ENCODE peak calls at places on chromosomes 3 and 15, in six cellular contexts. O is tibial artery, Q is neural progenitor cell, L is progenitor cell of endocrine pancreas, S is ascending aorta, M is cardiac muscle cell. F is an unnamed sample.

GRCh38 chr3:27578032-27578431 is 93.8 kb upstream of the SLC4A7 start:
- DNase-seq in L (no peak), Q (no peak), S (peak), O (no peak), M (peak), F (no peak)

GRCh38 chr15:33292718-33293307 is 18.0 kb upstream of the RYR3 start:
- DNase-seq in Q (peak), M (peak), O (no peak), L (peak), S (peak), F (peak)

GRCh38 chr15:72047020-72047419 is 70.9 kb downstream of the MYO9A start:
- DNase-seq in O (no peak), Q (no peak), L (no peak), M (peak), S (no peak), F (no peak)

GRCh38 chr15:43204016-43204901 is 16.6 kb downstream of the EPB42 start:
- DNase-seq in L (no peak), Q (peak), S (no peak), O (no peak), M (peak), F (peak)

GRCh38 chr15:31077181-31077580 is 24.3 kb downstream of the TRPM1 start:
- DNase-seq in L (no peak), Q (no peak), M (no peak), S (no peak), O (no peak), F (no peak)

GRCh38 chr15:84658080-84658787 is at the start of gene NMB:
- DNase-seq in S (peak), O (peak), Q (peak), M (peak), L (peak), F (peak)

GRCh38 chr15:40944510-40945296 is 8.6 kb upstream of the CHAC1 start:
- DNase-seq in Q (no peak), S (no peak), L (no peak), M (no peak), O (no peak), F (no peak)

GRCh38 chr3:122975163-122975923 is 52.2 kb downstream of the SEMA5B start:
- DNase-seq in S (peak), O (no peak), M (peak), Q (peak), L (no peak), F (no peak)

GRCh38 chr3:13063225-13063624 is 10.0 kb downstream of the IQSEC1 start:
- DNase-seq in M (no peak), O (no peak), L (no peak), S (no peak), Q (no peak), F (no peak)

GRCh38 chr3:63048365-63048764 is 173.1 kb upstream of the CADPS start:
- DNase-seq in M (no peak), S (no peak), O (no peak), Q (no peak), L (no peak), F (no peak)

GRCh38 chr3:137869022-137869421 is 104.9 kb downstream of the SOX14 start:
- DNase-seq in S (no peak), L (no peak), Q (no peak), M (no peak), O (no peak), F (no peak)

GRCh38 chr15:33808720-33809119 is 159.6 kb upstream of the CHRM5 start:
- DNase-seq in S (no peak), L (no peak), Q (no peak), M (peak), O (no peak), F (no peak)

GRCh38 chr3:69370156-69370944 is 15.5 kb downstream of the FRMD4B start:
- DNase-seq in S (peak), O (peak), M (no peak), Q (no peak), L (no peak), F (no peak)

GRCh38 chr3:49132437-49133225 is at the start of gene LAMB2:
- DNase-seq in O (peak), M (peak), L (peak), S (peak), Q (peak), F (peak)

GRCh38 chr15:58419803-58420524 is 11.8 kb upstream of the LIPC start:
- DNase-seq in S (no peak), L (no peak), M (no peak), Q (no peak), O (no peak), F (no peak)

GRCh38 chr3:194691481-194692281 is 6.0 kb downstream of the FAM43A start:
- DNase-seq in Q (no peak), O (no peak), M (no peak), L (no peak), S (peak), F (no peak)

GRCh38 chr3:168442502-168442901 is 346.8 kb upstream of the GOLIM4 start:
- DNase-seq in O (no peak), L (no peak), Q (no peak), M (no peak), S (no peak), F (no peak)

GRCh38 chr3:108407858-108408257 is 102.5 kb downstream of the MYH15 start:
- DNase-seq in O (no peak), S (no peak), M (no peak), L (no peak), Q (no peak), F (no peak)

GRCh38 chr15:67164811-67165652 is 89.4 kb downstream of the AAGAB start:
- DNase-seq in M (peak), L (no peak), S (peak), Q (peak), O (peak), F (no peak)

GRCh38 chr15:77578641-77579372 is 53.9 kb downstream of the LINGO1 start:
- DNase-seq in Q (no peak), M (no peak), S (no peak), O (no peak), L (no peak), F (no peak)

GRCh38 chr15:74340139-74340538 is 27.3 kb downstream of the CYP11A1 start:
- DNase-seq in O (peak), L (no peak), M (peak), S (no peak), Q (no peak), F (no peak)

GRCh38 chr15:55530861-55531313 is 22.9 kb upstream of the DNAAF4 start:
- DNase-seq in Q (no peak), M (peak), L (no peak), O (no peak), S (no peak), F (no peak)

GRCh38 chr3:194009892-194010533 is 125.9 kb upstream of the HES1 start:
- DNase-seq in L (no peak), M (no peak), O (no peak), S (no peak), Q (peak), F (no peak)

GRCh38 chr3:149367021-149367840 is 10.2 kb downstream of the TM4SF1 start:
- DNase-seq in O (no peak), S (no peak), M (peak), Q (no peak), L (no peak), F (no peak)

GRCh38 chr3:128523591-128523990 is 30.6 kb upstream of the GATA2 start:
- DNase-seq in M (no peak), S (no peak), Q (no peak), O (no peak), L (no peak), F (no peak)

DNA sequence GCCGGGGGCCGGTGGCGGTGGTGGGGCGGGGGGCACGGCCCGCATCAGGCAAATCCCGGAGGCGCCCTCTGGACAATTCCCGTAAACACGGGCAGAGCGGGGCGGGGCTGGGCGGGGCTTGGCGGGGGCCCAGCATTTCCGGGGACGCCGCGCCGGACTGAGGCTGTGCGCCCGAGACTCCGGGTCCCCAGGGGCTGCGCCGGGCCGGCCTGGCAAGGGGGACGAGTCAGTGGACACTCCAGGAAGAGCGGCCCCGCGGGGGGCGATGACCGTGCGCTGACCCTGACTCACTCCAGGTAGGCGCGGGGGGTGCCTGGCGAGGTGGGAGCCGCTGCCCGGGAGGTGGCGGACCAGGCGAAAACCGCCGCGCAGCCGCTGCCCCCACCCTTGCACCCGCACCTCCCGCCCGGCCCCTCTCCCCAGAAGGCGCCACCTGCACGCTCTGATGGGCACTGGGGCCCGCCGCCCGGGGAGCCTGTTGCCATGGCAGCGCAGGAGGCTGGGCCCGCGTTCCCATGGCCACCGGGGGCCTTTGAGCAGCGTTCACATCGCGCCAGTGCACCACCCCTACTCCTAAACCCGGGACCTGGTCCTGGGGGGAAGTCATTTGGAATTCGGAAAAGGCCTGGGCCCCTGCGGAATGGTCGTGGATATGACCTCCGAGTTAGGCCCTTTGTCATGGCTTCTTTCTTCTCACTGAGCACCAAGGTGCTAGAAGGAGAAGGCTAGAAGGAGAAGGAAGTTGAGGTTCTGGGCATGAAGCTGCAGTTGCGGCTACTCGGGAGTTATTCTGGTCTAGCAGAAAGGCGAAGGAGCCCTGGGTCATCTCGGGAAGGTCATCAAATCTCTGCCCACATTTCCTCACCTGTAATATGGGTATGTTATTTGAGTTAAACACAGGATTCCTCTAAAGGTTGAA is 16.1 kb upstream of the SEMA4B start:
- DNase-seq in L (peak), S (peak), M (peak), Q (peak), O (peak), F (peak)
- TF ChIP-seq CTCF in L (no peak), S (no peak), M (no peak), Q (no peak), O (no peak), F (no peak)

DNA sequence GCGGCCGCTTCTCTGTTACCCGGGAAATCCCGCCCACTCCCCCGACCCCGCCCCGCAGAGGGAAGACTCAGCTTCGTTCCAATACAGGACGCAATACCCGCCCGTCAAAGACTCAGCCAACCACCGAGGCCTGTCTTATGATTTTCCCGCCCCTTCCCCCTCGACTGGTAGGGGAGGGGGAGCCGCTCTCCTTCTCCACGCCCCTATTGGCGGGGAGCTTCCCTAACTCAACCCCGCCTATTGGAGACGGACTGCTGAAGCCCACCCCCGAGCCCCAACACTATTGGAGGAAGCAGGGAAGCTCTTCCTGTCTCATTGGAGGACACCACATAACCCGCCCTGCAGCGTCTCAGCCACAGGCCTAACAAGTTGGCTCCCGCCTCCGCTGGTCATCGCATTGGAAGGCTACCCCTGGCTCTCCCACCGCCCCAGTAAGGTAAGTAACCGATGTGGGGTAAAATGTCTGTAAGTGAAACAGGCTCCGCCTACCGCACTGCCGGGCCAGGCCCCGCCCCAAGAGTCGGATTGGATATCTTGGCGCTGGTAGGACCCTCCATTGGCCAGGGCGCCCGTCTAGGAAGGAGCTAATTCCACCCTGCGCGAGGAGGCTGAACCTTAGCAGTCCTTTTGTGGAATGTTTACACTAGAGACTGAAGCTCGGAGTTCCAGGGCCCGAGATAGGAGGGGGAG is at the start of gene SIN3A:
- DNase-seq in Q (peak), S (peak), L (peak), O (peak), M (peak), F (peak)
- TF ChIP-seq CTCF in Q (no peak), S (no peak), L (no peak), O (no peak), M (no peak), F (no peak)

GRCh38 chr3:157418104-157418503 is 18.5 kb upstream of the PTX3 start:
- DNase-seq in Q (no peak), M (no peak), O (no peak), L (no peak), S (no peak), F (no peak)

GRCh38 chr3:157427906-157428305 is 8.7 kb upstream of the PTX3 start:
- DNase-seq in M (no peak), S (no peak), Q (peak), L (no peak), O (no peak), F (no peak)

GRCh38 chr3:157428957-157429356 is 7.7 kb upstream of the PTX3 start:
- DNase-seq in L (no peak), M (no peak), Q (no peak), O (no peak), S (no peak), F (no peak)

GRCh38 chr3:157423337-157423736 is 13.3 kb upstream of the PTX3 start:
- DNase-seq in O (no peak), S (no peak), Q (no peak), L (no peak), M (no peak), F (no peak)
- TF ChIP-seq CTCF in O (no peak), S (no peak), Q (no peak), L (no peak), M (no peak), F (no peak)

GRCh38 chr3:141401095-141401494 is 32.8 kb downstream of the ZBTB38 start:
- DNase-seq in S (no peak), O (no peak), Q (no peak), L (no peak), M (no peak), F (no peak)

GRCh38 chr3:141399979-141400971 is 32.0 kb downstream of the ZBTB38 start:
- DNase-seq in Q (peak), L (no peak), S (no peak), O (no peak), M (no peak), F (no peak)

GRCh38 chr3:141403576-141403975 is 35.3 kb downstream of the ZBTB38 start:
- DNase-seq in Q (no peak), S (no peak), M (no peak), O (no peak), L (no peak), F (no peak)

GRCh38 chr3:141401584-141402475 is 33.5 kb downstream of the ZBTB38 start:
- DNase-seq in S (peak), O (peak), Q (peak), M (peak), L (peak), F (no peak)

DNA sequence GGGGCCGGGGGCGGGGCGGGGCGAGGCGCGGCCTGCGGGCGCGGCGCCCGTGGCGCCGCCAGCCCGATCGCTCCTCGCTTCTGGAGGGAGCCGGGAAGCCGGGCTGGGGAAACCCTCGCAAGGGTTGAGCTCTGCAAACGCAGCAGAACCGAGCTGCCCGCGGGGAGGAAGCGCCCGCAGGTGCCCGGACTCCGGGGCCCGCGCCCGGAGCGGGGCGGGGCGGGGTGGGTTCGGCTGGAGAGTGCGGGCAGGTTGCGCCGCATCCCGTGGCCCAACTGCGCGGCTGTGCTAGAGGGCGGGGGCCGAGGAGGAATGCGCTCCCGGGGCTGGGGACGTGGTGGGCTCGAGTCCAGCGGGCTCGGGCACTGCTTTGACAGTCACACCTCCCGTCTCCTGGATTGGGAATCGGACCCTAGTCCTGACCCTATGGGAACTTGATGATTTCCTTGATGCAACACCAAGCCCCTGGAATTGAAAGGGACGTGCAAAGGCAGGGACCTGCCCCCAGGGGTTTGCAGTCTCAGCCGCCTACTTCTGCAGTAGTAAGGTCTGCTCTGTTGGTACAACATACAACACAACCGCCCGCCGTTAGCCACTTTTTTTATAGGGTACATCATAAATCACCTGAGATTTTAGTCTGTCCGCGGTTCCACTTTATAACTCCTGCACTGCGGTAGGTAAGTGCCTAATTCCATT is 34.3 kb downstream of the ZBTB38 start:
- DNase-seq in Q (peak), S (peak), O (peak), L (peak), M (peak), F (peak)
- TF ChIP-seq CTCF in Q (no peak), S (peak), O (peak), L (no peak), M (no peak), F (no peak)

GRCh38 chr3:51502562-51502910 is 2.7 kb upstream of the DCAF1 start:
- DNase-seq in L (no peak), Q (no peak), O (no peak), S (no peak), M (no peak), F (no peak)

GRCh38 chr3:51503007-51503406 is 3.2 kb upstream of the DCAF1 start:
- DNase-seq in L (no peak), O (no peak), M (no peak), S (no peak), Q (no peak), F (no peak)

GRCh38 chr3:51501833-51502561 is 2.2 kb upstream of the DCAF1 start:
- DNase-seq in M (peak), Q (peak), L (peak), S (peak), O (peak), F (peak)

GRCh38 chr3:51498871-51499790 is 684 bp downstream of the DCAF1 start:
- DNase-seq in S (peak), M (peak), Q (peak), O (peak), L (peak), F (peak)

DNA sequence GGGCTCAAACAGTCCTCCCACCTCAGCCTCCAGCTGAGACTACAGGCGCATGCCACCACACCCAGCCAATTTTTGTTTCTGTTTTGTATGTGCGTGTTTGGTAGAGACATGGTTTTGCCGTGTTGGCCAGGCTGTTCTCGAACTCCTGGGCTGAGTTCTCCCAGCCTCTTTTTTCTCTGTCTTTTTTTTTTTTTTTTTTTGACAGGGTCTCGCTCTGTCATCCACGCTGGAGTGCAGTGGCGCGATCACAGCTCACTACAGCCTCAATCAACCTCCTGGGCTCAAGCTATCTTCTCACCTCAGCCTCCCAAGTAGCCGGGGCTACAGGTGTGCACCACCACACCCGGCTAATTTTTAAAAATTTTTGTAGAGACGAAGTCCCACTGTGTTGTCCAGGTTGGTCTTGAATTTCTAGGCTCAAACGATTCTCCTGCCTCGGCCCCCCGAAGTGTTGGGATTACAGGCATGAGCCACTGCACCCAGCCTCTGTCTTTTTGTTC is 867 bp upstream of the DCAF1 start:
- DNase-seq in S (no peak), Q (no peak), L (no peak), M (no peak), O (peak), F (no peak)
- TF ChIP-seq CTCF in S (no peak), Q (no peak), L (no peak), M (no peak), O (no peak), F (no peak)

GRCh38 chr3:191809326-191809949 is 348.5 kb downstream of the PYDC2 start:
- DNase-seq in M (no peak), Q (peak), S (no peak), L (no peak), O (no peak), F (no peak)
- TF ChIP-seq CTCF in M (no peak), Q (peak), S (no peak), L (no peak), O (no peak), F (no peak)